ENCODE peak calls at places on chromosomes 1 and 21, in eight cellular contexts. O is central memory CD8-positive, alpha-beta T cell; K is pulmonary artery endothelial cell; N is C1 segment of cervical spinal cord; P is NCI-H774; E is coronary artery; J is neural crest cell; A is PC-9. B is an unnamed sample.

GRCh38 chr1:29639741-29640427 is 403.6 kb downstream of the PTPRU start:
- DNase-seq in O (no peak), K (peak; percentile 10), N (no peak), P (no peak), E (no peak), J (no peak), A (peak; percentile 87), B (no peak)

GRCh38 chr1:200771625-200772555 is 33.2 kb downstream of the CAMSAP2 start:
- DNase-seq in O (no peak), K (no peak), N (no peak), P (no peak), E (no peak), J (no peak), A (peak; percentile 66), B (no peak)

GRCh38 chr21:33293811-33294216 is 27.6 kb downstream of the IL10RB start:
- DNase-seq in O (no peak), K (no peak), N (no peak), P (no peak), E (no peak), J (no peak), A (peak; percentile 68), B (no peak)

GRCh38 chr1:113488576-113489177 is 98.4 kb downstream of the MAGI3 start:
- DNase-seq in O (no peak), K (no peak), N (no peak), P (no peak), E (no peak), J (no peak), A (no peak), B (no peak)

GRCh38 chr1:43435146-43436145 is 18.3 kb downstream of the HYI start:
- DNase-seq in O (no peak), K (no peak), N (no peak), P (no peak), E (peak; percentile 76), J (no peak), A (no peak), B (peak; percentile 63)

GRCh38 chr21:37193006-37193405 is 74.1 kb downstream of the VPS26C start:
- DNase-seq in O (no peak), K (no peak), N (no peak), P (no peak), E (no peak), J (no peak), A (no peak), B (no peak)

GRCh38 chr1:223714849-223715709 is 2.7 kb downstream of the CAPN2 start:
- DNase-seq in O (no peak), K (no peak), N (no peak), P (no peak), E (no peak), J (no peak), A (peak; percentile 97), B (no peak)

GRCh38 chr1:23684415-23684814 is 7.2 kb upstream of the RPL11 start:
- DNase-seq in O (no peak), K (no peak), N (no peak), P (no peak), E (no peak), J (no peak), A (no peak), B (no peak)

GRCh38 chr1:9014475-9015375 is 11.5 kb downstream of the SLC2A7 start:
- DNase-seq in O (no peak), K (no peak), N (no peak), P (no peak), E (no peak), J (no peak), A (no peak), B (no peak)

GRCh38 chr1:214280386-214281029 is 451 bp upstream of the SMYD2 start:
- DNase-seq in O (peak; percentile 22), K (no peak), N (peak; percentile 19), P (peak; percentile 31), E (no peak), J (peak; percentile 52), A (peak; percentile 45), B (no peak)

GRCh38 chr1:178645826-178646200 is 79.2 kb upstream of the RALGPS2 start:
- DNase-seq in O (no peak), K (no peak), N (no peak), P (no peak), E (no peak), J (no peak), A (no peak), B (no peak)

GRCh38 chr1:238439483-238439882 is 548.8 kb upstream of the ZP4 start:
- DNase-seq in O (no peak), K (no peak), N (no peak), P (no peak), E (no peak), J (no peak), A (no peak), B (no peak)